ENCODE peak calls at places on chromosomes 12 and 14, in six cellular contexts. One of them, this sample, is unnamed.
A peak's percentile ranks its signal among the peaks of the same experiment; 100 is the strongest.

GRCh38 chr14:95185452-95186392 is 28.4 kb upstream of the DICER1 start:
- DNase-seq in fibroblast of the aortic adventitia: peak; percentile 53
- DNase-seq in heart left ventricle: peak; percentile 76
- DNase-seq in H1: no peak
- DNase-seq in A549: no peak
- DNase-seq in tibial nerve: peak; percentile 70
- DNase-seq in this sample: peak; percentile 68

GRCh38 chr14:69711065-69711464 is 55.9 kb upstream of the SRSF5 start:
- DNase-seq in fibroblast of the aortic adventitia: no peak
- DNase-seq in A549: no peak
- DNase-seq in H1: no peak
- DNase-seq in heart left ventricle: peak; percentile 71
- DNase-seq in tibial nerve: no peak
- DNase-seq in this sample: peak; percentile 63

GRCh38 chr14:101584049-101584859 is 23.0 kb downstream of the DIO3 start:
- DNase-seq in A549: no peak
- DNase-seq in heart left ventricle: peak; percentile 2
- DNase-seq in H1: no peak
- DNase-seq in tibial nerve: peak; percentile 48
- DNase-seq in fibroblast of the aortic adventitia: peak; percentile 43
- DNase-seq in this sample: peak; percentile 45

GRCh38 chr14:63452796-63453195 is 90.4 kb downstream of the PPP2R5E start:
- DNase-seq in A549: no peak
- DNase-seq in fibroblast of the aortic adventitia: peak; percentile 47
- DNase-seq in tibial nerve: no peak
- DNase-seq in H1: no peak
- DNase-seq in heart left ventricle: no peak
- DNase-seq in this sample: no peak

GRCh38 chr12:55847033-55847432 is 4.3 kb upstream of the MMP19 start:
- DNase-seq in tibial nerve: no peak
- DNase-seq in heart left ventricle: peak; percentile 67
- DNase-seq in fibroblast of the aortic adventitia: peak; percentile 67
- DNase-seq in H1: no peak
- DNase-seq in A549: no peak
- DNase-seq in this sample: no peak

GRCh38 chr12:32454866-32455265 is 55.5 kb downstream of the FGD4 start:
- DNase-seq in H1: peak; percentile 46
- DNase-seq in A549: no peak
- DNase-seq in fibroblast of the aortic adventitia: peak; percentile 76
- DNase-seq in heart left ventricle: no peak
- DNase-seq in tibial nerve: no peak
- DNase-seq in this sample: no peak

GRCh38 chr12:98405795-98406366 is 109.5 kb upstream of the TMPO start:
- DNase-seq in heart left ventricle: no peak
- DNase-seq in fibroblast of the aortic adventitia: no peak
- DNase-seq in H1: no peak
- DNase-seq in A549: no peak
- DNase-seq in tibial nerve: no peak
- DNase-seq in this sample: no peak

GRCh38 chr12:57810450-57810849 is 8.1 kb downstream of the AVIL start:
- DNase-seq in H1: no peak
- DNase-seq in heart left ventricle: no peak
- DNase-seq in A549: peak; percentile 60
- DNase-seq in fibroblast of the aortic adventitia: peak; percentile 87
- DNase-seq in tibial nerve: no peak
- DNase-seq in this sample: no peak

GRCh38 chr14:95774265-95775160 is 60.6 kb upstream of the TCL1A start:
- DNase-seq in tibial nerve: peak; percentile 67
- DNase-seq in H1: no peak
- DNase-seq in heart left ventricle: no peak
- DNase-seq in A549: peak; percentile 57
- DNase-seq in fibroblast of the aortic adventitia: peak; percentile 61
- DNase-seq in this sample: no peak

GRCh38 chr12:52321433-52321832 is 235 bp upstream of the KRT83 start:
- DNase-seq in fibroblast of the aortic adventitia: no peak
- DNase-seq in A549: no peak
- DNase-seq in tibial nerve: no peak
- DNase-seq in H1: no peak
- DNase-seq in heart left ventricle: no peak
- DNase-seq in this sample: no peak

GRCh38 chr14:77649326-77649725 is 32.9 kb upstream of the SPTLC2 start:
- DNase-seq in H1: no peak
- DNase-seq in A549: no peak
- DNase-seq in fibroblast of the aortic adventitia: peak; percentile 48
- DNase-seq in heart left ventricle: no peak
- DNase-seq in tibial nerve: no peak
- DNase-seq in this sample: no peak

GRCh38 chr14:92729632-92730358 is 18.6 kb downstream of the LGMN start:
- DNase-seq in A549: no peak
- DNase-seq in fibroblast of the aortic adventitia: peak; percentile 54
- DNase-seq in heart left ventricle: no peak
- DNase-seq in tibial nerve: no peak
- DNase-seq in H1: no peak
- DNase-seq in this sample: no peak

GRCh38 chr12:15966426-15966825 is 55.3 kb downstream of the DERA start:
- DNase-seq in heart left ventricle: no peak
- DNase-seq in H1: no peak
- DNase-seq in tibial nerve: no peak
- DNase-seq in fibroblast of the aortic adventitia: no peak
- DNase-seq in A549: no peak
- DNase-seq in this sample: no peak

GRCh38 chr14:104087505-104087904 is 2.0 kb downstream of the ASPG start:
- DNase-seq in tibial nerve: no peak
- DNase-seq in A549: no peak
- DNase-seq in H1: no peak
- DNase-seq in fibroblast of the aortic adventitia: no peak
- DNase-seq in heart left ventricle: no peak
- DNase-seq in this sample: no peak

GRCh38 chr14:106820119-106820518 is 1293.7 kb downstream of the TMEM121 start:
- DNase-seq in heart left ventricle: no peak
- DNase-seq in H1: no peak
- DNase-seq in tibial nerve: no peak
- DNase-seq in A549: no peak
- DNase-seq in fibroblast of the aortic adventitia: no peak
- DNase-seq in this sample: no peak

DNA sequence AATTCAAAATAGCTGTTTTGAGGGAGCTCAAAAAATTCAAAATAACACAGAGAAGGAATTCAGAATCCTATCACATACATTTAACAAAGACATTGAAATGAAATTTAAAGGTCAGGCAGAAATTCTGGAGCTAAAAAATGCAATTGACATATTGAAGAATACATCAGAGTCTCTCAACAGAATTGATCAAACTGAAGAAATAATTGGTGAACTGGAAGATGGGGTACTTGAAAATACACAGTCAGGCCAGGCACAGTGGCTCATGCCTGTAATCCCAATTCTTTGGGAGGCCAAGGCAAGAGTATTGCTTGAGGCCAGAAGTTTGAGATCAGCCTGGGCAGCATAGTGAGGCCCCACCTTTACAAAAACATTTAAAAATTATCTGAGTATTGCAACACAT is 34.1 kb upstream of the DHRS7 start:
- DNase-seq in A549: no peak
- DNase-seq in heart left ventricle: no peak
- DNase-seq in tibial nerve: no peak
- DNase-seq in fibroblast of the aortic adventitia: no peak
- DNase-seq in H1: no peak
- DNase-seq in this sample: no peak
- H3K4me3 ChIP-seq in A549: no peak overlapping the region
- H3K4me3 ChIP-seq in heart left ventricle: no peak overlapping the region
- H3K4me3 ChIP-seq in tibial nerve: no peak overlapping the region
- H3K4me3 ChIP-seq in fibroblast of the aortic adventitia: no peak overlapping the region
- H3K4me3 ChIP-seq in H1: no peak overlapping the region
- H3K4me3 ChIP-seq in this sample: no peak overlapping the region

GRCh38 chr14:94001501-94002396 is 4.6 kb downstream of the CCDC197 start:
- DNase-seq in A549: peak; percentile 73
- DNase-seq in fibroblast of the aortic adventitia: peak; percentile 76
- DNase-seq in H1: peak; percentile 36
- DNase-seq in heart left ventricle: peak; percentile 62
- DNase-seq in tibial nerve: peak; percentile 48
- DNase-seq in this sample: peak; percentile 75

GRCh38 chr14:93998871-93999403 is 1.8 kb downstream of the CCDC197 start:
- DNase-seq in fibroblast of the aortic adventitia: no peak
- DNase-seq in heart left ventricle: no peak
- DNase-seq in A549: no peak
- DNase-seq in tibial nerve: no peak
- DNase-seq in H1: no peak
- DNase-seq in this sample: no peak

GRCh38 chr14:94000267-94000666 is 3.2 kb downstream of the CCDC197 start:
- DNase-seq in tibial nerve: no peak
- DNase-seq in heart left ventricle: no peak
- DNase-seq in fibroblast of the aortic adventitia: no peak
- DNase-seq in A549: no peak
- DNase-seq in H1: no peak
- DNase-seq in this sample: peak; percentile 36

GRCh38 chr14:93999573-93999972 is 2.5 kb downstream of the CCDC197 start:
- DNase-seq in H1: no peak
- DNase-seq in fibroblast of the aortic adventitia: no peak
- DNase-seq in heart left ventricle: no peak
- DNase-seq in tibial nerve: no peak
- DNase-seq in A549: no peak
- DNase-seq in this sample: peak; percentile 17

GRCh38 chr14:94000986-94001385 is 3.9 kb downstream of the CCDC197 start:
- DNase-seq in H1: no peak
- DNase-seq in A549: no peak
- DNase-seq in heart left ventricle: no peak
- DNase-seq in fibroblast of the aortic adventitia: no peak
- DNase-seq in tibial nerve: no peak
- DNase-seq in this sample: no peak
- H3K4me3 ChIP-seq in H1: no peak overlapping the region
- H3K4me3 ChIP-seq in A549: no peak overlapping the region
- H3K4me3 ChIP-seq in heart left ventricle: no peak overlapping the region
- H3K4me3 ChIP-seq in fibroblast of the aortic adventitia: no peak overlapping the region
- H3K4me3 ChIP-seq in tibial nerve: no peak overlapping the region
- H3K4me3 ChIP-seq in this sample: no peak overlapping the region

GRCh38 chr12:110312581-110313360 is 31.7 kb downstream of the ATP2A2 start:
- DNase-seq in heart left ventricle: no peak
- DNase-seq in A549: peak; percentile 74
- DNase-seq in tibial nerve: no peak
- DNase-seq in fibroblast of the aortic adventitia: peak; percentile 56
- DNase-seq in H1: no peak
- DNase-seq in this sample: no peak

GRCh38 chr12:110316861-110317260 is 35.8 kb downstream of the ATP2A2 start:
- DNase-seq in A549: no peak
- DNase-seq in heart left ventricle: no peak
- DNase-seq in fibroblast of the aortic adventitia: peak; percentile 87
- DNase-seq in tibial nerve: no peak
- DNase-seq in H1: no peak
- DNase-seq in this sample: no peak

GRCh38 chr12:110310754-110311153 is 29.7 kb downstream of the ATP2A2 start:
- DNase-seq in H1: no peak
- DNase-seq in fibroblast of the aortic adventitia: no peak
- DNase-seq in A549: no peak
- DNase-seq in heart left ventricle: no peak
- DNase-seq in tibial nerve: no peak
- DNase-seq in this sample: no peak

GRCh38 chr12:110311903-110312302 is 30.9 kb downstream of the ATP2A2 start:
- DNase-seq in fibroblast of the aortic adventitia: no peak
- DNase-seq in H1: no peak
- DNase-seq in A549: no peak
- DNase-seq in tibial nerve: no peak
- DNase-seq in heart left ventricle: no peak
- DNase-seq in this sample: no peak

GRCh38 chr12:110314308-110314707 is 33.3 kb downstream of the ATP2A2 start:
- DNase-seq in tibial nerve: no peak
- DNase-seq in A549: peak; percentile 68
- DNase-seq in heart left ventricle: no peak
- DNase-seq in H1: no peak
- DNase-seq in fibroblast of the aortic adventitia: peak; percentile 76
- DNase-seq in this sample: no peak
- H3K4me3 ChIP-seq in tibial nerve: no peak overlapping the region
- H3K4me3 ChIP-seq in A549: no peak overlapping the region
- H3K4me3 ChIP-seq in heart left ventricle: no peak overlapping the region
- H3K4me3 ChIP-seq in H1: no peak overlapping the region
- H3K4me3 ChIP-seq in fibroblast of the aortic adventitia: no peak overlapping the region
- H3K4me3 ChIP-seq in this sample: no peak overlapping the region

GRCh38 chr12:64681200-64682052 is 71.1 kb downstream of the RASSF3 start:
- DNase-seq in H1: no peak
- DNase-seq in A549: no peak
- DNase-seq in heart left ventricle: no peak
- DNase-seq in fibroblast of the aortic adventitia: no peak
- DNase-seq in tibial nerve: no peak
- DNase-seq in this sample: no peak

GRCh38 chr12:64678835-64679234 is 68.5 kb downstream of the RASSF3 start:
- DNase-seq in H1: no peak
- DNase-seq in tibial nerve: no peak
- DNase-seq in heart left ventricle: no peak
- DNase-seq in A549: no peak
- DNase-seq in fibroblast of the aortic adventitia: no peak
- DNase-seq in this sample: no peak

GRCh38 chr12:64679487-64679983 is 69.2 kb downstream of the RASSF3 start:
- DNase-seq in fibroblast of the aortic adventitia: peak; percentile 83
- DNase-seq in tibial nerve: peak; percentile 54
- DNase-seq in A549: peak; percentile 91
- DNase-seq in H1: no peak
- DNase-seq in heart left ventricle: peak; percentile 79
- DNase-seq in this sample: peak; percentile 60

GRCh38 chr12:64678248-64678647 is 68.0 kb downstream of the RASSF3 start:
- DNase-seq in heart left ventricle: no peak
- DNase-seq in H1: no peak
- DNase-seq in fibroblast of the aortic adventitia: no peak
- DNase-seq in tibial nerve: no peak
- DNase-seq in A549: no peak
- DNase-seq in this sample: no peak

GRCh38 chr12:64680235-64680634 is 69.9 kb downstream of the RASSF3 start:
- DNase-seq in fibroblast of the aortic adventitia: no peak
- DNase-seq in A549: peak; percentile 86
- DNase-seq in heart left ventricle: no peak
- DNase-seq in H1: no peak
- DNase-seq in tibial nerve: no peak
- DNase-seq in this sample: no peak
- H3K4me3 ChIP-seq in fibroblast of the aortic adventitia: no peak overlapping the region
- H3K4me3 ChIP-seq in A549: peak overlapping the region; percentile 34
- H3K4me3 ChIP-seq in heart left ventricle: no peak overlapping the region
- H3K4me3 ChIP-seq in H1: no peak overlapping the region
- H3K4me3 ChIP-seq in tibial nerve: no peak overlapping the region
- H3K4me3 ChIP-seq in this sample: peak overlapping the region; percentile 40

This sample was measured in psoas muscle.